ENCODE peak calls at places on chromosome 22, in five cellular contexts. One of them, this sample, is unnamed.

GRCh38 chr22:37223965-37224551 is 11.8 kb upstream of the SSTR3 start:
- DNase-seq in HAP-1: no peak
- DNase-seq in epithelial cell of esophagus: no peak
- DNase-seq in heart left ventricle: no peak
- DNase-seq in Peyer's patch: peak
- DNase-seq in this sample: no peak

GRCh38 chr22:19178659-19179471 is at the start of gene SLC25A1:
- DNase-seq in HAP-1: peak
- DNase-seq in epithelial cell of esophagus: peak
- DNase-seq in heart left ventricle: peak
- DNase-seq in Peyer's patch: peak
- DNase-seq in this sample: peak

GRCh38 chr22:22565991-22566390 is 6.9 kb upstream of the PRAME start:
- DNase-seq in HAP-1: no peak
- DNase-seq in epithelial cell of esophagus: peak
- DNase-seq in heart left ventricle: no peak
- DNase-seq in Peyer's patch: no peak
- DNase-seq in this sample: peak

GRCh38 chr22:43399980-43400358 is 11.8 kb upstream of the MPPED1 start:
- DNase-seq in HAP-1: no peak
- DNase-seq in epithelial cell of esophagus: no peak
- DNase-seq in heart left ventricle: no peak
- DNase-seq in Peyer's patch: no peak
- DNase-seq in this sample: no peak

GRCh38 chr22:37604875-37605274 is 3.8 kb upstream of the GGA1 start:
- DNase-seq in HAP-1: no peak
- DNase-seq in epithelial cell of esophagus: no peak
- DNase-seq in heart left ventricle: no peak
- DNase-seq in Peyer's patch: peak
- DNase-seq in this sample: no peak

GRCh38 chr22:25728064-25728463 is 13.9 kb upstream of the MYO18B start:
- DNase-seq in HAP-1: no peak
- DNase-seq in epithelial cell of esophagus: no peak
- DNase-seq in heart left ventricle: no peak
- DNase-seq in Peyer's patch: no peak
- DNase-seq in this sample: no peak

GRCh38 chr22:46075764-46076531 is 74.4 kb upstream of the PPARA start:
- DNase-seq in HAP-1: no peak
- DNase-seq in epithelial cell of esophagus: no peak
- DNase-seq in heart left ventricle: no peak
- DNase-seq in Peyer's patch: no peak
- DNase-seq in this sample: no peak

GRCh38 chr22:49365191-49365837 is 462.4 kb downstream of the BRD1 start:
- DNase-seq in HAP-1: no peak
- DNase-seq in epithelial cell of esophagus: no peak
- DNase-seq in heart left ventricle: no peak
- DNase-seq in Peyer's patch: peak
- DNase-seq in this sample: no peak

GRCh38 chr22:21991774-21992173 is 9.2 kb upstream of the TOP3B start:
- DNase-seq in HAP-1: no peak
- DNase-seq in epithelial cell of esophagus: no peak
- DNase-seq in heart left ventricle: no peak
- DNase-seq in Peyer's patch: no peak
- DNase-seq in this sample: no peak

GRCh38 chr22:41595703-41596102 is 6.1 kb upstream of the PMM1 start:
- DNase-seq in HAP-1: no peak
- DNase-seq in epithelial cell of esophagus: no peak
- DNase-seq in heart left ventricle: no peak
- DNase-seq in Peyer's patch: no peak
- DNase-seq in this sample: no peak

GRCh38 chr22:25068701-25069100 is 116.2 kb downstream of the KIAA1671 start:
- DNase-seq in HAP-1: no peak
- DNase-seq in epithelial cell of esophagus: no peak
- DNase-seq in heart left ventricle: no peak
- DNase-seq in Peyer's patch: peak
- DNase-seq in this sample: no peak

GRCh38 chr22:29581799-29582198 is 886 bp upstream of the NIPSNAP1 start:
- DNase-seq in HAP-1: no peak
- DNase-seq in epithelial cell of esophagus: peak
- DNase-seq in heart left ventricle: no peak
- DNase-seq in Peyer's patch: no peak
- DNase-seq in this sample: no peak
- H3K4me3 ChIP-seq in HAP-1: no peak
- H3K4me3 ChIP-seq in epithelial cell of esophagus: no peak
- H3K4me3 ChIP-seq in heart left ventricle: no peak
- H3K4me3 ChIP-seq in Peyer's patch: peak
- H3K4me3 ChIP-seq in this sample: peak

DNA sequence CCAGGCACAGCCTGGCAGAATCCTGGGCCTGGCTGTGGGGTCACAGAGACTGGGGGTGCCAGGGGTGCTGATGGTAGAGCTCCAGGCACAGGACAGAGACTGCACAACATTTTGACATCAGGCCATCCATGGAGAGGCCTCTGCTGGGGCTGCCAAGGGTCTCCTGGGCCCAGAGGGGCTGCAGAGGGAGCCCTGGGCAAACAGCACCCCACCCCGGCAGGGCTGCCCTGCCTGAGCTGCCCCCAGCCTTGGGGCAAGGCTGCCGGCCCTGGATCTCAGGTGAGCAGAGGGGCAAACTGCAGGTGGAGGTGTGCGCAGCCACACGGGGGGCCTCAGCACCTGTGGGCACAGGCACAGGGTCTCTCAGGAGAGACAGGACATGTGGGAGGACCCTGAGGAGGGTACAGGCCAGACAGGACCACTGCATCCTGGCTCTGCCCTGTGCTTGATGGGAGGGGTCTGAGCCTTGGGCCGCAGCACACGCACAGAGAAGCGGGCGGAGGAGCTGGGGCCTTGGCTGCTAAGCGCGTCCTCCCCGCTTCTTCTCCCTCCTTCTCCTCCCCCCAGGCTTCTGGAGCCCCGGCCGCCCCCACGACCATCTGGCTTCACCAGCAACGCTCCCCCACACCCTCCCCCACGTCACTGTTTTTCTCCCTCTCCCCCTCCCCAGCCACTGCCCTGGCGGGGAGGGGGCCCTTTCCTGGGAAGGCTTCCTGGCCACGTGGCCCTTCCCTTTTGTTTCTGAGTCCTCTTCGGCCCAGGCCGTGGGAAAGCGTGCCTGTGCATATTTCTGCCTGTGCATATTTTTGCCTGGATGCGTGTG is 28.0 kb downstream of the RTN4R start:
- DNase-seq in HAP-1: no peak
- DNase-seq in epithelial cell of esophagus: no peak
- DNase-seq in heart left ventricle: peak
- DNase-seq in Peyer's patch: no peak
- DNase-seq in this sample: no peak
- H3K4me3 ChIP-seq in HAP-1: no peak
- H3K4me3 ChIP-seq in epithelial cell of esophagus: no peak
- H3K4me3 ChIP-seq in heart left ventricle: no peak
- H3K4me3 ChIP-seq in Peyer's patch: no peak
- H3K4me3 ChIP-seq in this sample: no peak

GRCh38 chr22:47401592-47401898 is 639.1 kb downstream of the TBC1D22A start:
- DNase-seq in HAP-1: no peak
- DNase-seq in epithelial cell of esophagus: no peak
- DNase-seq in heart left ventricle: no peak
- DNase-seq in Peyer's patch: no peak
- DNase-seq in this sample: no peak
- H3K4me3 ChIP-seq in HAP-1: no peak
- H3K4me3 ChIP-seq in epithelial cell of esophagus: no peak
- H3K4me3 ChIP-seq in heart left ventricle: no peak
- H3K4me3 ChIP-seq in Peyer's patch: no peak
- H3K4me3 ChIP-seq in this sample: no peak

GRCh38 chr22:31995046-31995445 is 48.0 kb upstream of the SLC5A1 start:
- DNase-seq in HAP-1: no peak
- DNase-seq in epithelial cell of esophagus: no peak
- DNase-seq in heart left ventricle: no peak
- DNase-seq in Peyer's patch: no peak
- DNase-seq in this sample: no peak

GRCh38 chr22:32000171-32000570 is 42.9 kb upstream of the SLC5A1 start:
- DNase-seq in HAP-1: no peak
- DNase-seq in epithelial cell of esophagus: no peak
- DNase-seq in heart left ventricle: no peak
- DNase-seq in Peyer's patch: no peak
- DNase-seq in this sample: no peak

GRCh38 chr22:31998784-31999435 is 44.2 kb upstream of the SLC5A1 start:
- DNase-seq in HAP-1: no peak
- DNase-seq in epithelial cell of esophagus: no peak
- DNase-seq in heart left ventricle: no peak
- DNase-seq in Peyer's patch: no peak
- DNase-seq in this sample: no peak

GRCh38 chr22:31995807-31996206 is 47.3 kb upstream of the SLC5A1 start:
- DNase-seq in HAP-1: no peak
- DNase-seq in epithelial cell of esophagus: no peak
- DNase-seq in heart left ventricle: no peak
- DNase-seq in Peyer's patch: no peak
- DNase-seq in this sample: no peak
- H3K4me3 ChIP-seq in HAP-1: no peak
- H3K4me3 ChIP-seq in epithelial cell of esophagus: no peak
- H3K4me3 ChIP-seq in heart left ventricle: no peak
- H3K4me3 ChIP-seq in Peyer's patch: no peak
- H3K4me3 ChIP-seq in this sample: no peak

DNA sequence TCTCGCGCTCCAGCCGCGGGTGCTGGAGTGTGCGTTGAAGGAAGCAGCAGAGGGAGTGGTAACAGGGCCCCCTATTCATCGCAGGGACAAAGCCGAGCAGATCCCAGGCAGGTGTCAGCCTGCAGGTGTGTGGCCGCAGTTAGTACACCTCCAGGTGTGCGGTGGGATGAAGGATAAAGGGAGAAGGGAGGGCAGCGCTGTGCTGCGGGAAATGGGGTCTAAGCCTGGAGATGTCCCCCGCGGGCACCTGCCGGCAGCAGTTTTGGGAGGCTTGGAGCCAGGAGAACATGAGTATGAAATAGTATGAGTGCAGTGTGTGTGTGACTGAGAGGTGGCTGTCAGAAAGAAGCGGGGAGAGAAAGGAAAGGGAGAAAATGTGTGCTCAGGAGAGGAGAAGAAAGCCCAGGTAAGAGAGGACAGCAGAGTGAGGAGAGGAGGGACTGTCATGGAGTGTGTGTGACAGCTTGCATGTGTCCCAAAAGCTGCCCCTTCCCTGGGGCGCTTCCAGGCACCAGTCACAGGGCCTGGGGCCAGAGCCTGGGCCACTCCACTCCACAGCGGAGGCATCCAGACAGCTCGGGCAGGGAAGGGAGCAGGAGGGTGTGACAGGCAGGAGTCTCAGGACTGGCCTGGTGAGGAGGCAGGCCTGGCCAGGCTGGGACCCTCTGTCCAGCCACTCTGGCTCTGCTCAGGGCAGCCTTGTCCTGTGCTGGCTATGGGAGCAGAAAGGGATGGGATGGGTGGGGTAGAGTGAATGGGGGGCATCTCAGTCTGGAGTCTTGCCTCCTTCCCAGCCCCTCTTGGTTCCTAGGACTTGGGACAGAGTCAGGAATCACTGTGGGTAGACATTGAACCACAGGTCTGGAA is 831 bp downstream of the MMP11 start:
- DNase-seq in HAP-1: no peak
- DNase-seq in epithelial cell of esophagus: no peak
- DNase-seq in heart left ventricle: peak
- DNase-seq in Peyer's patch: no peak
- DNase-seq in this sample: no peak
- H3K4me3 ChIP-seq in HAP-1: peak
- H3K4me3 ChIP-seq in epithelial cell of esophagus: peak
- H3K4me3 ChIP-seq in heart left ventricle: peak
- H3K4me3 ChIP-seq in Peyer's patch: peak
- H3K4me3 ChIP-seq in this sample: peak

GRCh38 chr22:45007946-45008852 is 1.6 kb downstream of the PHF21B start:
- DNase-seq in HAP-1: peak
- DNase-seq in epithelial cell of esophagus: peak
- DNase-seq in heart left ventricle: no peak
- DNase-seq in Peyer's patch: no peak
- DNase-seq in this sample: peak
- H3K4me3 ChIP-seq in HAP-1: peak
- H3K4me3 ChIP-seq in epithelial cell of esophagus: no peak
- H3K4me3 ChIP-seq in heart left ventricle: peak
- H3K4me3 ChIP-seq in Peyer's patch: peak
- H3K4me3 ChIP-seq in this sample: peak

DNA sequence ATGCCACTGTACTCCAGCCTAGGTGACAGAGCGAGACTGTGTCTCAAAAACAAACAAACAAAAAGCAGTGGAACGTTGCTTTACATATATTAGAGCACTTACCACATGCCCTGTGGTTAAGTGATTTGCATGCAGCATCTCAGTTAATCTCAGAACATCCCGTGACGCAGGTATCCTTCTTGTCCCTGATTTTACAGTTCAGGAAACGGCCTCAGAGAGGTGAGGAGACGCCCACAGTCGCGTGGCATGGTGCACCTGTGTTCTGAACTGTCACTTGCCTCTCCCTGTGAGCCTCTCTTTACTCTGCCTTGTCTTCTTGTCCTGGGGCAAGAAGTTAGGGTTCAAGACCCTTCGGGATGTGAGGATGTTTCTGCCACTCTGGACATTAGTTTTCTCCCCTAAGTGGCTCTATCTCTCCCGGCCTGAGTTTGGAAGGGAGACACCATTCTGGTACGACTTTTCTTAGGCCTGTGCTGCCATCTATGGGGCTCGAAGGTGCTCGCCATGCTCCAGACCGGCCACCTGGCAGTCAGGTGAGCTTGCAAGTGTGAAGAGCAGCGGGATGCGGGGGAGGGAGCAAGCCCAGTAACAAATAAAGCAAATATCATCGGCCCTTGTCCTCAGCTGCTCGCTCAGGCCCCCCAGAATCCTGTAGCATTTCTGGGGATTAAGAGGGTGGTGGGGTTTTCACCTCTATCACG is 25.6 kb downstream of the YWHAH start:
- DNase-seq in HAP-1: peak
- DNase-seq in epithelial cell of esophagus: peak
- DNase-seq in heart left ventricle: peak
- DNase-seq in Peyer's patch: peak
- DNase-seq in this sample: peak
- H3K4me3 ChIP-seq in HAP-1: peak
- H3K4me3 ChIP-seq in epithelial cell of esophagus: peak
- H3K4me3 ChIP-seq in heart left ventricle: peak
- H3K4me3 ChIP-seq in Peyer's patch: peak
- H3K4me3 ChIP-seq in this sample: peak